ENCODE peak calls at places on chromosomes 13 and 19, in five cellular contexts. K is GM23338, E is K562, T is HepG2, J is GM12878. I is an unnamed sample.
A peak's percentile ranks its signal among the peaks of the same experiment; 100 is the strongest.

GRCh38 chr19:33108161-33108560 is 23.8 kb upstream of the WDR88 start:
- DNase-seq in T (no peak), E (no peak), K (no peak), J (no peak), I (no peak)

GRCh38 chr13:79662882-79663281 is 181.9 kb downstream of the NDFIP2 start:
- DNase-seq in J (no peak), K (peak; percentile 11), T (no peak), E (no peak), I (no peak)

GRCh38 chr13:33347866-33348265 is 62.3 kb upstream of the STARD13 start:
- DNase-seq in E (no peak), T (no peak), J (no peak), K (no peak), I (no peak)

GRCh38 chr19:35935911-35936737 is at the start of gene LRFN3:
- DNase-seq in T (peak; percentile 21), E (peak; percentile 75), J (no peak), K (peak; percentile 97), I (peak; percentile 57)

GRCh38 chr19:30890033-30890432 is 459.2 kb downstream of the TSHZ3 start:
- DNase-seq in T (no peak), J (no peak), K (no peak), E (no peak), I (no peak)

GRCh38 chr13:78160793-78161192 is 242.2 kb upstream of the EDNRB start:
- DNase-seq in K (no peak), E (no peak), J (no peak), T (no peak), I (no peak)

GRCh38 chr13:105464249-105464648 is 1071.2 kb downstream of the EFNB2 start:
- DNase-seq in J (no peak), K (no peak), T (no peak), E (no peak), I (no peak)

GRCh38 chr13:110070511-110071120 is 236.3 kb downstream of the COL4A1 start:
- DNase-seq in K (no peak), J (no peak), E (no peak), T (no peak), I (no peak)

GRCh38 chr13:78015782-78016181 is 97.2 kb upstream of the EDNRB start:
- DNase-seq in T (no peak), K (no peak), E (no peak), J (no peak), I (no peak)

GRCh38 chr13:21022056-21022693 is 39.2 kb downstream of the LATS2 start:
- DNase-seq in K (no peak), E (no peak), J (no peak), T (peak; percentile 80), I (no peak)

GRCh38 chr19:45278087-45278486 is 27.0 kb downstream of the MARK4 start:
- DNase-seq in E (no peak), J (no peak), K (no peak), T (no peak), I (no peak)

GRCh38 chr13:34462843-34463242 is 479.2 kb upstream of the NBEA start:
- DNase-seq in K (no peak), T (no peak), J (no peak), E (no peak), I (peak; percentile 51)

GRCh38 chr19:6734096-6734696 is 3.2 kb downstream of the GPR108 start:
- DNase-seq in K (no peak), E (no peak), T (no peak), J (no peak), I (no peak)

GRCh38 chr13:28322256-28322895 is 172.6 kb downstream of the FLT1 start:
- DNase-seq in T (no peak), E (no peak), J (no peak), K (no peak), I (no peak)

GRCh38 chr13:57582032-57582431 is 49.5 kb upstream of the PCDH17 start:
- DNase-seq in E (no peak), T (peak; percentile 4), J (no peak), K (peak; percentile 68), I (no peak)

GRCh38 chr19:15550847-15551182 is 42.5 kb downstream of the CYP4F22 start:
- DNase-seq in K (peak; percentile 27), J (no peak), E (peak; percentile 22), T (peak; percentile 16), I (no peak)

GRCh38 chr19:41431426-41432386 is 4.5 kb upstream of the B3GNT8 start:
- DNase-seq in T (peak; percentile 24), K (peak; percentile 51), J (no peak), E (no peak), I (no peak)

GRCh38 chr19:3229346-3229743 is 4.9 kb downstream of the CELF5 start:
- DNase-seq in J (no peak), K (no peak), T (no peak), E (no peak), I (no peak)

GRCh38 chr13:73898276-73898675 is 235.9 kb downstream of the KLF12 start:
- DNase-seq in J (no peak), E (no peak), T (no peak), K (no peak), I (no peak)

GRCh38 chr19:58552655-58553054 is 2.2 kb downstream of the CHMP2A start:
- DNase-seq in J (no peak), E (no peak), T (no peak), K (no peak), I (no peak)

GRCh38 chr19:58228584-58229254 is at the start of gene ZNF544:
- DNase-seq in T (peak; percentile 45), E (peak; percentile 80), K (peak; percentile 89), J (peak; percentile 9), I (peak; percentile 48)

GRCh38 chr19:30428856-30429255 is 56.7 kb downstream of the ZNF536 start:
- DNase-seq in T (no peak), J (no peak), E (no peak), K (no peak), I (no peak)

GRCh38 chr13:92074658-92075057 is 676.2 kb downstream of the GPC5 start:
- DNase-seq in E (no peak), T (peak; percentile 28), K (peak; percentile 65), J (no peak), I (no peak)

GRCh38 chr19:4232614-4233281 is 3.4 kb downstream of the EBI3 start:
- DNase-seq in K (no peak), J (no peak), T (no peak), E (peak; percentile 23), I (no peak)

GRCh38 chr19:35671818-35672217 is 5.5 kb downstream of the UPK1A start:
- DNase-seq in E (peak; percentile 81), J (no peak), T (peak; percentile 54), K (no peak), I (no peak)

GRCh38 chr19:4814625-4815425 is 16.7 kb downstream of the TICAM1 start:
- DNase-seq in K (no peak), J (no peak), E (no peak), T (no peak), I (no peak)

GRCh38 chr13:99311748-99312492 is 4.7 kb upstream of the GPR183 start:
- DNase-seq in K (no peak), J (no peak), T (no peak), E (no peak), I (no peak)

GRCh38 chr19:16873603-16874002 is 15.2 kb upstream of the F2RL3 start:
- DNase-seq in T (no peak), J (no peak), E (no peak), K (no peak), I (no peak)

GRCh38 chr13:51618626-51619025 is 34.4 kb downstream of the WDFY2 start:
- DNase-seq in E (no peak), J (no peak), K (no peak), T (no peak), I (no peak)

GRCh38 chr13:27573265-27573664 is 47.1 kb downstream of the LNX2 start:
- DNase-seq in T (peak; percentile 46), E (no peak), K (no peak), J (no peak), I (no peak)

GRCh38 chr13:112796190-112796915 is 106.5 kb downstream of the ATP11A start:
- DNase-seq in K (no peak), T (no peak), E (no peak), J (no peak), I (no peak)

GRCh38 chr19:11031421-11032070 is 57.7 kb upstream of the LDLR start:
- DNase-seq in K (no peak), T (no peak), J (no peak), E (no peak), I (no peak)

DNA sequence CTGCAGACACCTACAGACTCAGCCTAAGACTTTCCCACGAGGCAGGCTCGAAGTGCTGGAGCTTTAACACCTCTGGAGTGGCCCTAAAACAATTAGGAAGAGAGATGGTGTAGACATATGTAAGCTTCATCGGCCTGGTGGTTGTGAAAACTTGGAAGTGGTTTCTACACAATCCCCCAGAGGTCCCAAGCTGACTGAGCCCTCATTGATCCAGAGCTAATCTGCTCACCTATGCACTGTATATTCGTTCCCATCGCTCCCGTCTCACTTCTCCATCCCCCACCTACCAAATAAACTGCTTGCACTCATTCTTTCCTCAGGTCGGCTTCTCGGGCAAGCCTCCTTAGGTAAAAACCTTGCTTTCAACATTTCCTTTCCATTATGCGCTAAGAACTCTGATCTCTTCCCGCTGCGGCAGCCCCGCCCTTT is 767 bp upstream of the ZNF793 start:
- DNase-seq in K (peak; percentile 88), T (no peak), J (no peak), E (no peak), I (no peak)
- TF ChIP-seq REST in K (no peak), T (no peak), J (no peak), E (no peak), I (no peak)

DNA sequence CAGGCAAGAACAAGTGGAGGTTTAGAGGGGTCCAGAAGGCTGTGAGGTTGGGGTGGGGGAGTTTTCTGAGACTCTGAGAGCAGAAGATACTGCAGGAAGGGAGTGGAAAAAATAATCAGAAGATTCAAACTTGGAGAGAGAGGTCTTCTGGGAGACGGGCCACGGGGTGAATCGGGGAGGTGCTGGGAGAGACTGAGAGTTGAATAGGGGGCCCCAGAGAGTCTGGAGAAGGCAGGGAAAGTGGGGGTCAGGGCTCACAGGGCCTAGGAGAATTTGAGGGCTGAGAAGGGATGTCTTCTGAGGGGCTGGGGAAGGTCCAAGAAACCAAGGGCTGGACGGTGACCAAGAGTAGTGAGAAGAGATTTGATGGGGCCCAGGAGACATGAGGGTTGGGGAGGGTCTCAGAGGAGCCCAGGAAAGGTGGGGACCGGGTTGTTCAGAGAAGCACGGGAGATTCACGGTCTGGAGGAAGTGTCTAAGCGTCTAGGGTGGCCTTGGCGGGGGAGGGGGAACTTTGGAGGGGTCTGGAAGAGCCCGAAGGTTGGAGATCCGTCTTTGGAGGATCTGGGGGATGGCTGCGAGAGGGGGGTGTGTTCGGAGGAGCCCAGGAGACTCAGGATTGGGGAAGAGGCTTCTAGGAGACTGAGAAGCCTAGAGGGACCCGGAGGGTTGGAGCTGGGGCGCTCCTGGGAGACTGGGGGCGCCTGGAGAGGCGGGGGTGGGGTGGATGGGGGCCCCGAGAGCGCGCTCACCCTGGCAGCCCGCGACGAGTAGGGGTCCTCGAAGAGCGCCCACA is 1.5 kb downstream of the KCNC3 start:
- DNase-seq in E (no peak), J (no peak), K (peak; percentile 23), T (no peak), I (no peak)
- TF ChIP-seq EZH2 in E (no peak), J (no peak), K (no peak), T (no peak), I (no peak)

DNA sequence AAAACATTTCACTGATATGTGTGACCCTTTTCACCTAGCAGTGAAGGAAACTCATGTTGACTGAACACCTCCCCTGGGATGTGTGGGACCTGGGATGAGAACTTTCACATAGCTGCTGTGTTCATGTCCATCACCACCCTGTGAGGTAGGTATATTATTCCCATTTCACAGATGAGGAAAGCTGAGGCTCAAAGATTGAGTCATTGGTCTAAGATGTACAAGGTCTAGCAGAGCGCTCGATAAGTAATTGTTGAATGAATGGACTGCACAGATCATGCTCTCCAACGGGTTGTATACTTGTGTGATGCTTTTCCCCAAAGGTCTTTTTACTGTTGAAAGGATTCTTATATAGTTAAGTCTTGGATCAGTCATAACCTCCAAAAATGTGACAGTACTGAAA is 75.6 kb upstream of the TSC22D1 start:
- DNase-seq in T (no peak), K (no peak), E (no peak), J (no peak), I (no peak)
- TF ChIP-seq REST in T (no peak), K (no peak), E (no peak), J (no peak), I (no peak)

GRCh38 chr13:46738055-46738454 is 58.9 kb downstream of the ESD start:
- DNase-seq in T (no peak), J (no peak), K (no peak), E (no peak), I (no peak)
- TF ChIP-seq EZH2 in T (no peak), J (no peak), K (no peak), E (no peak), I (no peak)